ENCODE peak calls at places on chromosome 1, in four cellular contexts. One of them, this sample, is unnamed.

GRCh38 chr1:47872871-47873270 is 124.3 kb downstream of the TRABD2B start:
- DNase-seq in fibroblast of mammary gland: no peak
- DNase-seq in fibroblast of the aortic adventitia: no peak
- DNase-seq in lower lobe of right lung: no peak
- DNase-seq in this sample: no peak

GRCh38 chr1:109482796-109483638 is 688 bp upstream of the ATXN7L2 start:
- DNase-seq in fibroblast of mammary gland: peak
- DNase-seq in fibroblast of the aortic adventitia: no peak
- DNase-seq in lower lobe of right lung: peak
- DNase-seq in this sample: no peak

GRCh38 chr1:159821171-159821867 is 5.4 kb upstream of the SLAMF8 start:
- DNase-seq in fibroblast of mammary gland: no peak
- DNase-seq in fibroblast of the aortic adventitia: peak
- DNase-seq in lower lobe of right lung: peak
- DNase-seq in this sample: no peak

GRCh38 chr1:200258447-200259375 is 151.1 kb downstream of the ZNF281 start:
- DNase-seq in fibroblast of mammary gland: peak
- DNase-seq in fibroblast of the aortic adventitia: peak
- DNase-seq in lower lobe of right lung: no peak
- DNase-seq in this sample: no peak

GRCh38 chr1:16022393-16022792 is 557 bp downstream of the CLCNKA start:
- DNase-seq in fibroblast of mammary gland: no peak
- DNase-seq in fibroblast of the aortic adventitia: no peak
- DNase-seq in lower lobe of right lung: no peak
- DNase-seq in this sample: no peak

GRCh38 chr1:183070923-183071618 is 47.9 kb downstream of the LAMC1 start:
- DNase-seq in fibroblast of mammary gland: peak
- DNase-seq in fibroblast of the aortic adventitia: peak
- DNase-seq in lower lobe of right lung: no peak
- DNase-seq in this sample: no peak

GRCh38 chr1:245516178-245516829 is 361.5 kb downstream of the KIF26B start:
- DNase-seq in fibroblast of mammary gland: peak
- DNase-seq in fibroblast of the aortic adventitia: no peak
- DNase-seq in lower lobe of right lung: no peak
- DNase-seq in this sample: no peak

GRCh38 chr1:236103646-236104218 is 38.6 kb upstream of the GPR137B start:
- DNase-seq in fibroblast of mammary gland: peak
- DNase-seq in fibroblast of the aortic adventitia: peak
- DNase-seq in lower lobe of right lung: no peak
- DNase-seq in this sample: no peak

GRCh38 chr1:59526240-59526639 is 229.3 kb downstream of the FGGY start:
- DNase-seq in fibroblast of mammary gland: no peak
- DNase-seq in fibroblast of the aortic adventitia: no peak
- DNase-seq in lower lobe of right lung: no peak
- DNase-seq in this sample: no peak

GRCh38 chr1:20184481-20184900 is 1.4 kb upstream of the UBXN10 start:
- DNase-seq in fibroblast of mammary gland: peak
- DNase-seq in fibroblast of the aortic adventitia: no peak
- DNase-seq in lower lobe of right lung: no peak
- DNase-seq in this sample: no peak
- H3K4me3 ChIP-seq in fibroblast of mammary gland: no peak
- H3K4me3 ChIP-seq in fibroblast of the aortic adventitia: no peak
- H3K4me3 ChIP-seq in lower lobe of right lung: no peak
- H3K4me3 ChIP-seq in this sample: no peak

GRCh38 chr1:3783651-3784474 is 11.3 kb downstream of the SMIM1 start:
- DNase-seq in fibroblast of mammary gland: no peak
- DNase-seq in fibroblast of the aortic adventitia: no peak
- DNase-seq in lower lobe of right lung: peak
- DNase-seq in this sample: no peak
- H3K4me3 ChIP-seq in fibroblast of mammary gland: no peak
- H3K4me3 ChIP-seq in fibroblast of the aortic adventitia: no peak
- H3K4me3 ChIP-seq in lower lobe of right lung: no peak
- H3K4me3 ChIP-seq in this sample: no peak

GRCh38 chr1:1144122-1144842 is 28.4 kb upstream of the C1orf159 start:
- DNase-seq in fibroblast of mammary gland: no peak
- DNase-seq in fibroblast of the aortic adventitia: no peak
- DNase-seq in lower lobe of right lung: peak
- DNase-seq in this sample: no peak
- H3K4me3 ChIP-seq in fibroblast of mammary gland: no peak
- H3K4me3 ChIP-seq in fibroblast of the aortic adventitia: no peak
- H3K4me3 ChIP-seq in lower lobe of right lung: no peak
- H3K4me3 ChIP-seq in this sample: no peak

GRCh38 chr1:197933647-197934046 is 16.5 kb downstream of the LHX9 start:
- DNase-seq in fibroblast of mammary gland: no peak
- DNase-seq in fibroblast of the aortic adventitia: no peak
- DNase-seq in lower lobe of right lung: no peak
- DNase-seq in this sample: no peak

GRCh38 chr1:197933016-197933415 is 15.8 kb downstream of the LHX9 start:
- DNase-seq in fibroblast of mammary gland: no peak
- DNase-seq in fibroblast of the aortic adventitia: no peak
- DNase-seq in lower lobe of right lung: no peak
- DNase-seq in this sample: no peak

GRCh38 chr1:197924516-197925123 is 7.4 kb downstream of the LHX9 start:
- DNase-seq in fibroblast of mammary gland: peak
- DNase-seq in fibroblast of the aortic adventitia: peak
- DNase-seq in lower lobe of right lung: no peak
- DNase-seq in this sample: no peak

GRCh38 chr1:197927908-197928665 is 10.9 kb downstream of the LHX9 start:
- DNase-seq in fibroblast of mammary gland: no peak
- DNase-seq in fibroblast of the aortic adventitia: no peak
- DNase-seq in lower lobe of right lung: no peak
- DNase-seq in this sample: no peak

GRCh38 chr1:197928849-197929336 is 11.7 kb downstream of the LHX9 start:
- DNase-seq in fibroblast of mammary gland: no peak
- DNase-seq in fibroblast of the aortic adventitia: no peak
- DNase-seq in lower lobe of right lung: peak
- DNase-seq in this sample: no peak
- H3K4me3 ChIP-seq in fibroblast of mammary gland: no peak
- H3K4me3 ChIP-seq in fibroblast of the aortic adventitia: peak
- H3K4me3 ChIP-seq in lower lobe of right lung: no peak
- H3K4me3 ChIP-seq in this sample: no peak

DNA sequence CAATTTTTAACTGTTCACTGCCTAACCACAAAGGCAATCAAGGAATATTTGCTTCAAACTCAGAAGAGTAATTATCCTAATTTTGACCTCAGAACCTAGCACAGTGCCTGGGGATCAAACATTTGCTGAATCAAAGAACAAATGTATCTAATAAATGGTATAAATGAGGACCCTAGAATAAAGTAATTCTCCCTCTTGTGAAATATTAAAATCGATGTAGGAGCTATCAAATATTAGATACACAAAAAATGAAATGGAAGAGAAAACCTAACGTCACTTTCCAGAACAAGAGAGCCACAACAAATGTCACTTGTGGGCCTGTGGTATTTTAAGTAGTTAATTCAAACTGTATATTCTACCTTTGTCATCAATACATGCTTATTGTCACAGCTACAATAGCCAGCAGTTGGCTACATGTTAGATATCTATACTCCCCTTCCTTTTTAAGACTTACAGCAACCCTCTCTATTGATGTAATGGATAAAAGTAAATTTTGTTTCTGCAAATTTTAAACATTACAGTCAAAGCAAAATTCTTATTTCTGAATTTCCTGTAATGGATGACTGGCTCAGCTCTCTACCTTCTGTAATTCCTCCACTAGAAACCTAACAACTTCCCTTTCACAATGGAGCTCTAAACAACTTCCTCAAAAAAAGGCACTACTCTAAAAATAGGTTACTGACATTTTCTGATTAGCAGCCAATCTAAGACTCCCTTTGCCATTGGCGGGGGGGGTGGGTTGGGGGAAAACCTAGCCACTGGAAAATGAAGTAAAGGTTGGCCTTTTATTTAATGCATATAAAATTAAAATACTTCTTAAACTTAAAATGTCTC is 37.6 kb downstream of the PUM1 start:
- DNase-seq in fibroblast of mammary gland: no peak
- DNase-seq in fibroblast of the aortic adventitia: peak
- DNase-seq in lower lobe of right lung: no peak
- DNase-seq in this sample: no peak
- H3K4me3 ChIP-seq in fibroblast of mammary gland: no peak
- H3K4me3 ChIP-seq in fibroblast of the aortic adventitia: no peak
- H3K4me3 ChIP-seq in lower lobe of right lung: no peak
- H3K4me3 ChIP-seq in this sample: no peak

DNA sequence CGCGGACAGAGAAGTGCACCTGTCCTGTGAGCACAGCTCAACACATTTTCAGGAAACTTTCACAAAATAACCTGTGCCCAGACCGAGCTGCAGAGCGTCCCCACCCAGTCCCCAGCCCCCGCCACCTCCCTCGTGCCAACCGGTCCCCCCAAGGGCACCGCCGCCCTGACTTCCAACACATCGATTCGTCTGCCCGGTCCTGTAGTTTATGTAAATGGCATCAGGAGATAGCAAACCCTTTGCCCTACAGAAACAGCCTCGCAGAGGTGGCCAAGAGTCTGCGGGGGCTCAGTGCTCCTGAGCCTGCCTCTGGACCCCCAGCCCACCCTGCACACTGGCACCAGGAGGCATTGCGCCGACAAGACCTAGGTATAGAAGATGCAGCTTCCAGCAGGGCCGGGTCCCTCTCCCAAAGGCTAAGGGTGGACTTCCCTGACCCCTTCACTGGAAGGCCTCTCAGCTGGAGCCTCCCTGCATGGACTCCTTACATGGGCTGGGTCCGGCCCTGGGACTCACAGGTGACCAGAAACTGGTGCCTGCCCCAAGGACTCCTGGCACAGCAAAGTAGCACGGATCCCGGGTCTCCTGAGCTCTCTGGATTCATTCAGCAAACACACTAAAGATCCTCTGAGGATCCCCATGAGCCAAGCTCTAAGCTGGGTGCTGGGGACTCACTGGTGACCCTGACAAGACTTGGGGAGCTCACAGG is 6.6 kb upstream of the PLEKHG5 start:
- DNase-seq in fibroblast of mammary gland: no peak
- DNase-seq in fibroblast of the aortic adventitia: no peak
- DNase-seq in lower lobe of right lung: no peak
- DNase-seq in this sample: no peak
- H3K4me3 ChIP-seq in fibroblast of mammary gland: no peak
- H3K4me3 ChIP-seq in fibroblast of the aortic adventitia: peak
- H3K4me3 ChIP-seq in lower lobe of right lung: peak
- H3K4me3 ChIP-seq in this sample: peak

GRCh38 chr1:29121951-29122661 is 1.6 kb downstream of the TMEM200B start:
- DNase-seq in fibroblast of mammary gland: peak
- DNase-seq in fibroblast of the aortic adventitia: peak
- DNase-seq in lower lobe of right lung: peak
- DNase-seq in this sample: peak
- H3K4me3 ChIP-seq in fibroblast of mammary gland: peak
- H3K4me3 ChIP-seq in fibroblast of the aortic adventitia: peak
- H3K4me3 ChIP-seq in lower lobe of right lung: peak
- H3K4me3 ChIP-seq in this sample: peak